ENCODE peak calls at places on chromosomes 2 and 18, in five cellular contexts. I is K562, V is GM12878, D is HepG2, Z is H1. F is an unnamed sample.

GRCh38 chr2:129504646-129505045 is 474.8 kb upstream of the RAB6C start:
- DNase-seq in I (no peak), V (no peak), D (no peak), Z (no peak), F (no peak)

GRCh38 chr2:223998983-223999382 is 40.1 kb downstream of the SERPINE2 start:
- DNase-seq in I (no peak), V (no peak), D (no peak), Z (no peak), F (no peak)

GRCh38 chr2:218881744-218882462 is 1.3 kb downstream of the WNT10A start:
- DNase-seq in I (no peak), V (no peak), D (no peak), Z (no peak), F (no peak)

GRCh38 chr2:85516649-85517389 is 22.1 kb upstream of the MAT2A start:
- DNase-seq in I (no peak), V (no peak), D (peak), Z (no peak), F (no peak)

GRCh38 chr18:48743046-48743445 is 204.2 kb downstream of the CTIF start:
- DNase-seq in I (no peak), V (no peak), D (no peak), Z (no peak), F (no peak)

GRCh38 chr2:106866636-106867035 is 19.3 kb downstream of the ST6GAL2 start:
- DNase-seq in I (no peak), V (no peak), D (no peak), Z (no peak), F (no peak)

GRCh38 chr2:58939388-58939787 is 698.3 kb upstream of the FANCL start:
- DNase-seq in I (no peak), V (no peak), D (no peak), Z (no peak), F (no peak)

GRCh38 chr2:174796319-174796771 is 32.1 kb upstream of the CHRNA1 start:
- DNase-seq in I (no peak), V (no peak), D (no peak), Z (no peak), F (no peak)

GRCh38 chr2:26008851-26009566 is 24.9 kb upstream of the RAB10 start:
- DNase-seq in I (no peak), V (peak), D (peak), Z (no peak), F (peak)

GRCh38 chr2:233059797-233060499 is at the start of gene INPP5D:
- DNase-seq in I (no peak), V (no peak), D (peak), Z (no peak), F (no peak)

GRCh38 chr18:58310517-58310916 is 266.5 kb downstream of the NEDD4L start:
- DNase-seq in I (no peak), V (no peak), D (no peak), Z (no peak), F (no peak)

GRCh38 chr2:165274698-165275097 is 35.5 kb downstream of the SCN2A start:
- DNase-seq in I (no peak), V (no peak), D (no peak), Z (no peak), F (no peak)

GRCh38 chr2:202178342-202178958 is 59.9 kb downstream of the SUMO1 start:
- DNase-seq in I (peak), V (peak), D (peak), Z (peak), F (peak)

GRCh38 chr2:205629021-205629817 is 53.1 kb upstream of the NRP2 start:
- DNase-seq in I (no peak), V (no peak), D (no peak), Z (no peak), F (no peak)

GRCh38 chr2:96596596-96596995 is 41.5 kb downstream of the KANSL3 start:
- DNase-seq in I (no peak), V (no peak), D (no peak), Z (no peak), F (no peak)

GRCh38 chr18:23093772-23094171 is 41.5 kb upstream of the CABLES1 start:
- DNase-seq in I (no peak), V (no peak), D (no peak), Z (no peak), F (no peak)

GRCh38 chr18:45275367-45276113 is 339.7 kb upstream of the SLC14A2 start:
- DNase-seq in I (peak), V (no peak), D (peak), Z (no peak), F (peak)

GRCh38 chr18:3104190-3105054 is 91.5 kb upstream of the LPIN2 start:
- DNase-seq in I (no peak), V (no peak), D (no peak), Z (no peak), F (no peak)

GRCh38 chr2:32937602-32938450 is 8.9 kb upstream of the LTBP1 start:
- DNase-seq in I (no peak), V (no peak), D (no peak), Z (peak), F (peak)

GRCh38 chr18:48290162-48290926 is 118.8 kb downstream of the ZBTB7C start:
- DNase-seq in I (no peak), V (no peak), D (no peak), Z (peak), F (no peak)

GRCh38 chr2:127254386-127254981 is 34.4 kb upstream of the CYP27C1 start:
- DNase-seq in I (no peak), V (no peak), D (no peak), Z (no peak), F (no peak)

GRCh38 chr2:146004470-146004869 is 1484.6 kb upstream of the ZEB2 start:
- DNase-seq in I (no peak), V (no peak), D (no peak), Z (no peak), F (no peak)

GRCh38 chr2:88022522-88022921 is 6.2 kb upstream of the RNU2-63P start:
- DNase-seq in I (no peak), V (no peak), D (no peak), Z (no peak), F (no peak)

GRCh38 chr2:112883669-112884068 is 27.3 kb upstream of the IL37 start:
- DNase-seq in I (no peak), V (no peak), D (no peak), Z (no peak), F (no peak)

DNA sequence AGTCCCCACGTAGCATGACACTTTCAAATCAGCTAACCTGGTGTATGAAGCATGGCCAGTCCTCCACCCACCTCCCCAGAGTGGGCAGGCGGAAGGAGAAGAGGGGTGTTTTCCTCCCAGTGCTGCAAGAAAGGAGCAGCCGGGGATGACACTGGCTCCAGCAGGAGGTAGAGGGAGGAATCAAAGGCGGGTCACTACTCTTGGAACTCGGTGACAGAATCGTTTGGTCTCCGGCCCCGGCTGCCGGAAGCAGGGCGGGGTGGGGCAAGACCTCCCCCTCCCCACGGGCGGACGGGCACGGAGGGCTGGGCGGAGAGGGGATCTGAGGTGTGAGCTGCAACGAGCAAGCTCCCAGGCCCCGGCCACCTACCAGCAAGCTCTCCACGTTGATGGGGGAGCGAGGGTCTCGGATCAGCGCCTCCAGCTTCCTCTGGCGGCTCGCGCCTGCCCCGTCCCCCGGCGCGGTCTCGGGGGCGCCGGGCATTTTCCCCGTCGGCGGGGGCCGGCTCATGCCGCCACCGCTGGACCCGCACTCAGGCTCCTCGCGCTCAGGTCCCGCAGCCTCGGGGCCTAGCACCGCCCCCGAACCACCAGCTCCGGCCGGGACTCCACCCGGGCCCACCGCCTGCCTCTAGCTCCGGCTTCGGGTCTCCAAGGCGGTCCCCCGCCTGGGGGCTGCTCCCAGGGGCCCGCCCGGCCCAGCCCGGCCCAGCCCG is 652 bp downstream of the ROCK2 start:
- DNase-seq in I (peak), V (no peak), D (peak), Z (peak), F (no peak)
- TF ChIP-seq CEBPB in I (no peak), V (no peak), D (peak), Z (no peak), F (no peak)

DNA sequence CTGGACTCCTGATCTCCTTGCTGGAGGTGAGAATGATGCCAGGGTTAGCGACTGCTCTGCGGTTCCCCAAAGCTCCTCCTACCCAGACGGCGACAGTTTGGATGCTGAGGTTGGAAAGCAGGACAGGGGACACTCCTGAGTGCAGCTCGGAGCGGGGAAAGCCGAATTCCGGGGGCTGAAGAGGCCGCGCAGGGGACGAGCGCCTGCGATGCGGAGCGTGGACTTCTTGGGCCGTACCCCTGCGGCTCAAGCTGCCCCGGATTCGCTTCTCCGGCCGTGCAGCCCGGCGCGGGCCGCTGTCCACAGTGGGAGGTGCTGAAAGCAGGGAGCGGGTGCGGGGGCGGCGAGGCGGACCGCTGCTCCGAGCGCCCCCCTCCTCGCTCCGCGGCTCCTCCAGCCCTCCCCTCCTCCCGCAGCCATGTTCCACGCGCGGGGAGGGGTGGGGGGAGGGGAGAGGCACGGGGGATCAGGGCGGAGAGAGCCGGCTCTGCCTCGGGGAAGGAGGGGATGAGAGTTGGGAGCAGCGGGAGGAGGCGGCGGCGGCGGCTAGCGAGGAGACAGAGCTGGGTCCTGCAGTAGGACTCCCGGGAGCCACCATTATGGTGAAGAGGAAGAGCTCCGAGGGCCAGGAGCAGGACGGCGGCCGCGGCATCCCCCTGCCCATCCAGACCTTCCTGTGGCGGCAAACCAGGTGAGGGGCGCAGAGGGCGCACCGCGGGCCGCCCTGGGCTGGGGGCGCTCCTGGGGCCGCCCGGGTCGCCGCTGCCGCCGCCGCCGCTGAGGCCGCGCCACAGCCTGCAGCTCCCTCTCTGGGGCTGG is at the start of gene UNC80:
- DNase-seq in I (peak), V (no peak), D (peak), Z (peak), F (no peak)
- TF ChIP-seq SRF in I (no peak), V (no peak), D (no peak), Z (no peak), F (no peak)

GRCh38 chr2:203786912-203787311 is 80.5 kb downstream of the CD28 start:
- DNase-seq in I (no peak), V (no peak), D (peak), Z (no peak), F (no peak)
- TF ChIP-seq CEBPB in I (peak), V (no peak), D (peak), Z (peak), F (no peak)

DNA sequence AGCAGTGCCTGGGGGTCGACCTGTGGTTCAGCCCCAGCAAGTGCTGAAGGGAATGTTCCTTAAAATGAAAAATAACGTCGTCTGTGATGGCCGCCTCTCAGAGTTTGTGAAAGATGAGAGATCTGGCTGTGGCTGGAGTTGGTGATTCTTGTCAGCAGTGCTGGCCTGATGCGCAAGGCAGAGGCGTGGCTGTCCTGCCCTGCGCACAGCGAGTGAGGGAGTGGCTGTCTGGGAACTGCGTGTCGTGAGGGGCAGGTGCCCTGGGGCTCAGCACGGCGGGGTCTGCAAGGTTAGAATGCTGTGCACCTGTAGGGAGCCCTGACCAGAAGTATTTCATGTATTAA is 8.8 kb downstream of the NFATC1 start:
- DNase-seq in I (no peak), V (no peak), D (no peak), Z (no peak), F (no peak)
- TF ChIP-seq SRF in I (no peak), V (no peak), D (no peak), Z (no peak), F (no peak)

GRCh38 chr2:39780825-39781600 is 2.0 kb upstream of the THUMPD2 start:
- DNase-seq in I (peak), V (no peak), D (peak), Z (no peak), F (no peak)
- TF ChIP-seq CEBPB in I (no peak), V (no peak), D (no peak), Z (no peak), F (no peak)

GRCh38 chr2:101330253-101330921 is 21.9 kb upstream of the RNF149 start:
- DNase-seq in I (no peak), V (no peak), D (peak), Z (no peak), F (no peak)
- TF ChIP-seq SRF in I (no peak), V (no peak), D (no peak), Z (no peak), F (no peak)

GRCh38 chr2:234996467-234997270 is 44.9 kb downstream of the SH3BP4 start:
- DNase-seq in I (no peak), V (no peak), D (peak), Z (peak), F (no peak)
- TF ChIP-seq CEBPB in I (no peak), V (no peak), D (no peak), Z (no peak), F (no peak)

DNA sequence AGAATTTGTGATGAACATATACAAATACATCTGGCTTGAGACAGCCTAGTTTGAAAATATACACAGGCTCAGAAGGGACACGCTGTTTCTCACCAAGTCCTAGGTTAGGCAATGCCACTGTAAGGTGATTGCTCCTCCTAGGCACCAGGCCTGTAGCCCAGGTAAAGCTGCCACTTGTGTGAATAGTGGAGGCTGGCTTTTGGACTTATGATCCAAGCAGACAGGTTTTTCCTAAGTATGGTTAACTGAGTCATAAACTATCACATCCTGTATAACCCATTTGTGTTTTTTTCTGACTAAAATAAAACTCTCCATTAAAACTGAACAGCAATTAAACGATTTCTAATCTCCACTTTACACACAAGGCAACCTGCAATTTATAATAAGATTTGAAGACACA is 81.0 kb downstream of the SEMA4F start:
- DNase-seq in I (no peak), V (no peak), D (no peak), Z (no peak), F (no peak)
- TF ChIP-seq SRF in I (no peak), V (no peak), D (no peak), Z (no peak), F (no peak)